ENCODE peak calls at places on chromosomes 4 and X, in six cellular contexts. One of them, this sample, is unnamed.

GRCh38 chrX:38798956-38799355 is 2.3 kb upstream of the MID1IP1 start:
- DNase-seq in aorta: no peak
- DNase-seq in HL-60: no peak
- DNase-seq in epithelial cell of esophagus: peak; percentile 42
- DNase-seq in tibial artery: no peak
- DNase-seq in uterus: no peak
- DNase-seq in this sample: no peak

GRCh38 chrX:129529685-129530281 is 6.5 kb upstream of the SMARCA1 start:
- DNase-seq in aorta: no peak
- DNase-seq in HL-60: no peak
- DNase-seq in epithelial cell of esophagus: peak; percentile 57
- DNase-seq in tibial artery: no peak
- DNase-seq in uterus: no peak
- DNase-seq in this sample: no peak

GRCh38 chrX:11611965-11612364 is 53.8 kb downstream of the ARHGAP6 start:
- DNase-seq in aorta: no peak
- DNase-seq in HL-60: no peak
- DNase-seq in epithelial cell of esophagus: no peak
- DNase-seq in tibial artery: no peak
- DNase-seq in uterus: no peak
- DNase-seq in this sample: no peak

GRCh38 chrX:151384807-151385206 is 12.2 kb upstream of the VMA21 start:
- DNase-seq in aorta: no peak
- DNase-seq in HL-60: no peak
- DNase-seq in epithelial cell of esophagus: no peak
- DNase-seq in tibial artery: no peak
- DNase-seq in uterus: no peak
- DNase-seq in this sample: no peak

GRCh38 chrX:152635941-152636340 is 1.8 kb upstream of the GABRQ start:
- DNase-seq in aorta: no peak
- DNase-seq in HL-60: peak; percentile 19
- DNase-seq in epithelial cell of esophagus: peak; percentile 55
- DNase-seq in tibial artery: no peak
- DNase-seq in uterus: no peak
- DNase-seq in this sample: no peak

GRCh38 chr4:40736910-40737309 is 12.8 kb upstream of the NSUN7 start:
- DNase-seq in aorta: no peak
- DNase-seq in HL-60: no peak
- DNase-seq in epithelial cell of esophagus: peak; percentile 51
- DNase-seq in tibial artery: no peak
- DNase-seq in uterus: no peak
- DNase-seq in this sample: no peak

GRCh38 chr4:158760866-158761265 is 8.0 kb upstream of the FNIP2 start:
- DNase-seq in aorta: no peak
- DNase-seq in HL-60: no peak
- DNase-seq in epithelial cell of esophagus: peak; percentile 8
- DNase-seq in tibial artery: no peak
- DNase-seq in uterus: no peak
- DNase-seq in this sample: no peak

GRCh38 chr4:163350672-163351071 is 7.0 kb downstream of the NPY5R start:
- DNase-seq in aorta: no peak
- DNase-seq in HL-60: no peak
- DNase-seq in epithelial cell of esophagus: peak; percentile 61
- DNase-seq in tibial artery: no peak
- DNase-seq in uterus: no peak
- DNase-seq in this sample: no peak

GRCh38 chr4:145887241-145887964 is 51.2 kb downstream of the ZNF827 start:
- DNase-seq in aorta: no peak
- DNase-seq in HL-60: no peak
- DNase-seq in epithelial cell of esophagus: peak; percentile 31
- DNase-seq in tibial artery: no peak
- DNase-seq in uterus: peak; percentile 63
- DNase-seq in this sample: no peak

GRCh38 chr4:42786350-42787070 is 106.0 kb upstream of the GRXCR1 start:
- DNase-seq in aorta: no peak
- DNase-seq in HL-60: no peak
- DNase-seq in epithelial cell of esophagus: no peak
- DNase-seq in tibial artery: no peak
- DNase-seq in uterus: no peak
- DNase-seq in this sample: no peak

GRCh38 chrX:74133156-74133796 is 170.7 kb upstream of the ZCCHC13 start:
- DNase-seq in aorta: no peak
- DNase-seq in HL-60: peak; percentile 50
- DNase-seq in epithelial cell of esophagus: peak; percentile 61
- DNase-seq in tibial artery: no peak
- DNase-seq in uterus: peak; percentile 29
- DNase-seq in this sample: no peak

GRCh38 chr4:184929476-184929875 is 88.8 kb upstream of the HELT start:
- DNase-seq in aorta: no peak
- DNase-seq in HL-60: no peak
- DNase-seq in epithelial cell of esophagus: no peak
- DNase-seq in tibial artery: no peak
- DNase-seq in uterus: no peak
- DNase-seq in this sample: no peak

GRCh38 chr4:5955856-5956255 is 62.4 kb downstream of the C4orf50 start:
- DNase-seq in aorta: no peak
- DNase-seq in HL-60: no peak
- DNase-seq in epithelial cell of esophagus: no peak
- DNase-seq in tibial artery: no peak
- DNase-seq in uterus: no peak
- DNase-seq in this sample: peak; percentile 12

GRCh38 chrX:10111364-10112148 is 45.2 kb upstream of the CLCN4 start:
- DNase-seq in aorta: no peak
- DNase-seq in HL-60: no peak
- DNase-seq in epithelial cell of esophagus: no peak
- DNase-seq in tibial artery: no peak
- DNase-seq in uterus: no peak
- DNase-seq in this sample: no peak

GRCh38 chr4:186789671-186790070 is 66.0 kb upstream of the FAT1 start:
- DNase-seq in aorta: no peak
- DNase-seq in HL-60: no peak
- DNase-seq in epithelial cell of esophagus: no peak
- DNase-seq in tibial artery: no peak
- DNase-seq in uterus: no peak
- DNase-seq in this sample: no peak

GRCh38 chr4:111678466-111678865 is 466.8 kb upstream of the FAM241A start:
- DNase-seq in aorta: no peak
- DNase-seq in HL-60: no peak
- DNase-seq in epithelial cell of esophagus: peak; percentile 65
- DNase-seq in tibial artery: no peak
- DNase-seq in uterus: no peak
- DNase-seq in this sample: no peak

GRCh38 chrX:29397506-29397905 is 810.3 kb downstream of the IL1RAPL1 start:
- DNase-seq in aorta: no peak
- DNase-seq in HL-60: no peak
- DNase-seq in epithelial cell of esophagus: no peak
- DNase-seq in tibial artery: no peak
- DNase-seq in uterus: no peak
- DNase-seq in this sample: no peak

GRCh38 chr4:173013232-173013932 is 155.2 kb upstream of the GALNT7 start:
- DNase-seq in aorta: no peak
- DNase-seq in HL-60: peak; percentile 47
- DNase-seq in epithelial cell of esophagus: peak; percentile 47
- DNase-seq in tibial artery: no peak
- DNase-seq in uterus: peak; percentile 52
- DNase-seq in this sample: no peak

GRCh38 chr4:7861440-7861881 is 78.2 kb downstream of the AFAP1 start:
- DNase-seq in aorta: no peak
- DNase-seq in HL-60: no peak
- DNase-seq in epithelial cell of esophagus: peak; percentile 77
- DNase-seq in tibial artery: no peak
- DNase-seq in uterus: no peak
- DNase-seq in this sample: no peak

GRCh38 chr4:54227261-54228063 is 1.6 kb upstream of the PDGFRA start:
- DNase-seq in aorta: peak; percentile 82
- DNase-seq in HL-60: no peak
- DNase-seq in epithelial cell of esophagus: peak; percentile 50
- DNase-seq in tibial artery: peak; percentile 71
- DNase-seq in uterus: no peak
- DNase-seq in this sample: no peak

GRCh38 chrX:13074297-13075262 is 30.2 kb upstream of the FAM9C start:
- DNase-seq in aorta: no peak
- DNase-seq in HL-60: no peak
- DNase-seq in epithelial cell of esophagus: no peak
- DNase-seq in tibial artery: no peak
- DNase-seq in uterus: no peak
- DNase-seq in this sample: no peak
- H3K4me3 ChIP-seq in aorta: no peak overlapping the region
- H3K4me3 ChIP-seq in HL-60: no peak overlapping the region
- H3K4me3 ChIP-seq in epithelial cell of esophagus: no peak overlapping the region
- H3K4me3 ChIP-seq in tibial artery: no peak overlapping the region
- H3K4me3 ChIP-seq in uterus: no peak overlapping the region
- H3K4me3 ChIP-seq in this sample: no peak overlapping the region

GRCh38 chrX:41912922-41913321 is 10.4 kb downstream of the CASK start:
- DNase-seq in aorta: no peak
- DNase-seq in HL-60: no peak
- DNase-seq in epithelial cell of esophagus: peak; percentile 46
- DNase-seq in tibial artery: no peak
- DNase-seq in uterus: no peak
- DNase-seq in this sample: no peak

GRCh38 chrX:41917517-41917916 is 5.8 kb downstream of the CASK start:
- DNase-seq in aorta: no peak
- DNase-seq in HL-60: no peak
- DNase-seq in epithelial cell of esophagus: no peak
- DNase-seq in tibial artery: no peak
- DNase-seq in uterus: no peak
- DNase-seq in this sample: no peak

GRCh38 chrX:41909068-41909467 is 14.3 kb downstream of the CASK start:
- DNase-seq in aorta: no peak
- DNase-seq in HL-60: no peak
- DNase-seq in epithelial cell of esophagus: no peak
- DNase-seq in tibial artery: no peak
- DNase-seq in uterus: no peak
- DNase-seq in this sample: no peak

GRCh38 chrX:41913476-41913875 is 9.9 kb downstream of the CASK start:
- DNase-seq in aorta: no peak
- DNase-seq in HL-60: no peak
- DNase-seq in epithelial cell of esophagus: no peak
- DNase-seq in tibial artery: no peak
- DNase-seq in uterus: no peak
- DNase-seq in this sample: no peak
- H3K4me3 ChIP-seq in aorta: no peak overlapping the region
- H3K4me3 ChIP-seq in HL-60: no peak overlapping the region
- H3K4me3 ChIP-seq in epithelial cell of esophagus: no peak overlapping the region
- H3K4me3 ChIP-seq in tibial artery: no peak overlapping the region
- H3K4me3 ChIP-seq in uterus: no peak overlapping the region
- H3K4me3 ChIP-seq in this sample: no peak overlapping the region

GRCh38 chr4:77126844-77127614 is 30.0 kb upstream of the CCNG2 start:
- DNase-seq in aorta: no peak
- DNase-seq in HL-60: peak; percentile 80
- DNase-seq in epithelial cell of esophagus: no peak
- DNase-seq in tibial artery: no peak
- DNase-seq in uterus: no peak
- DNase-seq in this sample: no peak
- H3K4me3 ChIP-seq in aorta: no peak overlapping the region
- H3K4me3 ChIP-seq in HL-60: no peak overlapping the region
- H3K4me3 ChIP-seq in epithelial cell of esophagus: no peak overlapping the region
- H3K4me3 ChIP-seq in tibial artery: no peak overlapping the region
- H3K4me3 ChIP-seq in uterus: no peak overlapping the region
- H3K4me3 ChIP-seq in this sample: no peak overlapping the region

DNA sequence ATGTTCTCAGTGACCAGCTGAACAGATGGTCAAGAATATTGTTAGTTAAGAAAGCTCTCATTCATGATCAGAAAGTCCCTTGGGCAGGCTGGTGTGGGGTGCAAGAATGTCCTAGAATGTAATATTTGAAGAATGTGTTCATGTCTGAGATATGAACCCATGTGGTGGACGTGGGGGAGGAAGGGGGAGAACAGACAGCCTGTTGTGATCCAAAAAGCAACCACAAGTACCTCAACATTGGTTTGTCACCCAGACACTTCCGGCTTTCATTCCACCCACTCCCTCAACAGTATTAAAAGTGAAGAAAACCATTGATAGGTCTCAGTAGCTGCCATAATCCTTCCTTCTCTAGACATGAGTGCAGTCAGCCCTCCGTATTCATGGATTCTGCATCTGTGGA is 82.2 kb downstream of the MAML3 start:
- DNase-seq in aorta: no peak
- DNase-seq in HL-60: peak; percentile 81
- DNase-seq in epithelial cell of esophagus: no peak
- DNase-seq in tibial artery: no peak
- DNase-seq in uterus: no peak
- DNase-seq in this sample: no peak
- H3K4me3 ChIP-seq in aorta: no peak overlapping the region
- H3K4me3 ChIP-seq in HL-60: no peak overlapping the region
- H3K4me3 ChIP-seq in epithelial cell of esophagus: no peak overlapping the region
- H3K4me3 ChIP-seq in tibial artery: no peak overlapping the region
- H3K4me3 ChIP-seq in uterus: no peak overlapping the region
- H3K4me3 ChIP-seq in this sample: peak overlapping the region; percentile 3

DNA sequence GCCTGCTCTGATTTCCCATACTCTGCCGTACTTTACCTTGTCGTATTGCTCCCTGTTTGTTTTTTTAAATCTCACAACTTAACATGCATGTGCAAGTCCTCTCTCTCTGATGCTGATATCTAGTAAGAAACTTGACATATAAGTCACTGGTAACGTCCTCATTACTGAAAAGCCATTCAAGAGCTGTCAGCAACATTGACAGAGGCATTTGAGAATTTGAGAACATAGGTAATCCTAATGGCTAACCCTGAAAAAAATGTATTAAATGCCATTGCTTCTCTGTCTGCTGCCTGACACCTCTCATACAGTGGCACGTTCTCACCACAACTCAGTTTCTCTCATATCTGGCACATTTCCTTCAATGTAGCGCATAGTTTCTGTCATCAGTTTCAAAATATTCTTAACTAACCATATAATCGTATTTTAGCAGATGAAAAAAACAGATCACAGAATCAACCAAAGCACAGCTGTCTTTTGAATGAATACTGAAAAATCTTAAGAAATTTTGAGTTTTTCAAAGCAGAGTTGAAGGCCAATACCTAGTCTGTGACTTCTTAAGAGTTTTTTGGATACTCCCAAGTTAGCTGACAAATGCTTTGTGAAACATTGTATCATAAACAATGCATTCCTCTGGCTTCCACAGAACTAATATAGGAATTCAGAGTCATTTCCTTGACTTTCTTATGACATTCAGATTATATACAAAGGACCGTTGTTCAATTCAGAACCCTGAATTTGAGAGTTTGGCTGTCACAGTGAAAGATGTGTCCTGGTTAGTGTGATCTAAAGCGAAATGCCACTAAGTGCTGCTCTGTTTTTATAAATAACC is 996.4 kb downstream of the C4orf33 start:
- DNase-seq in aorta: no peak
- DNase-seq in HL-60: no peak
- DNase-seq in epithelial cell of esophagus: no peak
- DNase-seq in tibial artery: no peak
- DNase-seq in uterus: no peak
- DNase-seq in this sample: no peak
- H3K4me3 ChIP-seq in aorta: no peak overlapping the region
- H3K4me3 ChIP-seq in HL-60: no peak overlapping the region
- H3K4me3 ChIP-seq in epithelial cell of esophagus: no peak overlapping the region
- H3K4me3 ChIP-seq in tibial artery: no peak overlapping the region
- H3K4me3 ChIP-seq in uterus: no peak overlapping the region
- H3K4me3 ChIP-seq in this sample: no peak overlapping the region